ENCODE peak calls at places on chromosomes 2 and 18, in four cellular contexts. F, T, K and E are unnamed samples.

GRCh38 chr2:71481111-71481510 is 27.8 kb downstream of the DYSF start:
- DNase-seq in F (no peak), T (no peak), K (no peak), E (no peak)

GRCh38 chr2:30796723-30797122 is 10.5 kb downstream of the CAPN13 start:
- DNase-seq in F (no peak), T (no peak), K (no peak), E (no peak)

GRCh38 chr2:217729426-217730058 is 273.3 kb downstream of the TNS1 start:
- DNase-seq in F (no peak), T (no peak), K (peak), E (no peak)

GRCh38 chr2:219124379-219125110 is 36.1 kb downstream of the NHEJ1 start:
- DNase-seq in F (no peak), T (no peak), K (no peak), E (no peak)

GRCh38 chr18:41324934-41325333 is 630.1 kb upstream of the PIK3C3 start:
- DNase-seq in F (no peak), T (no peak), K (no peak), E (no peak)

GRCh38 chr18:44320619-44321460 is 359.8 kb upstream of the SETBP1 start:
- DNase-seq in F (no peak), T (no peak), K (no peak), E (no peak)

GRCh38 chr2:71756280-71756906 is 303.0 kb downstream of the DYSF start:
- DNase-seq in F (no peak), T (no peak), K (no peak), E (no peak)

GRCh38 chr2:215626812-215627281 is 191.0 kb upstream of the FN1 start:
- DNase-seq in F (no peak), T (no peak), K (no peak), E (peak)

GRCh38 chr2:127358971-127359370 is 28.8 kb downstream of the MAP3K2 start:
- DNase-seq in F (no peak), T (no peak), K (no peak), E (no peak)

GRCh38 chr2:105324732-105325131 is 4.8 kb downstream of the TGFBRAP1 start:
- DNase-seq in F (no peak), T (no peak), K (no peak), E (peak)

GRCh38 chr2:3344897-3345296 is 32.7 kb downstream of the EIPR1 start:
- DNase-seq in F (no peak), T (no peak), K (no peak), E (no peak)

GRCh38 chr2:158179660-158180059 is 78.0 kb downstream of the UPP2 start:
- DNase-seq in F (no peak), T (no peak), K (no peak), E (no peak)

GRCh38 chr2:36780231-36780808 is 83.8 kb downstream of the VIT start:
- DNase-seq in F (no peak), T (peak), K (no peak), E (peak)

GRCh38 chr2:202034249-202035088 is 814 bp downstream of the FZD7 start:
- DNase-seq in F (no peak), T (peak), K (peak), E (peak)

GRCh38 chr2:118670868-118671267 is 176.6 kb downstream of the EN1 start:
- DNase-seq in F (no peak), T (no peak), K (no peak), E (no peak)

GRCh38 chr18:3029215-3029972 is 16.4 kb upstream of the LPIN2 start:
- DNase-seq in F (no peak), T (no peak), K (no peak), E (peak)

GRCh38 chr2:241391892-241392665 is 36.0 kb downstream of the FARP2 start:
- DNase-seq in F (no peak), T (no peak), K (no peak), E (peak)

GRCh38 chr2:30261695-30262211 is 30.4 kb downstream of the LBH start:
- DNase-seq in F (no peak), T (no peak), K (no peak), E (no peak)

GRCh38 chr2:200396726-200397348 is 90.3 kb downstream of the SPATS2L start:
- DNase-seq in F (no peak), T (no peak), K (no peak), E (no peak)

GRCh38 chr2:185782223-185782769 is 43.7 kb downstream of the FSIP2 start:
- DNase-seq in F (no peak), T (no peak), K (no peak), E (no peak)

GRCh38 chr2:96977631-96978195 is 8.7 kb downstream of the FAM178B start:
- DNase-seq in F (peak), T (peak), K (no peak), E (no peak)

GRCh38 chr2:12612646-12613045 is 104.1 kb upstream of the TRIB2 start:
- DNase-seq in F (no peak), T (no peak), K (no peak), E (no peak)

GRCh38 chr2:203690110-203691047 is 16.1 kb upstream of the CD28 start:
- DNase-seq in F (no peak), T (no peak), K (no peak), E (no peak)

GRCh38 chr2:62660087-62660486 is 45.4 kb upstream of the EHBP1 start:
- DNase-seq in F (no peak), T (no peak), K (no peak), E (no peak)

GRCh38 chr2:234373791-234374508 is 122.9 kb downstream of the ARL4C start:
- DNase-seq in F (no peak), T (no peak), K (no peak), E (no peak)

GRCh38 chr2:206969192-206969591 is 29.9 kb downstream of the CPO start:
- DNase-seq in F (no peak), T (no peak), K (no peak), E (no peak)

GRCh38 chr18:77197073-77197472 is 52.6 kb upstream of the GALR1 start:
- DNase-seq in F (no peak), T (no peak), K (no peak), E (no peak)

GRCh38 chr2:10900216-10901109 is 11.3 kb upstream of the KCNF1 start:
- DNase-seq in F (no peak), T (peak), K (no peak), E (no peak)

GRCh38 chr2:201470821-201471731 is 19.5 kb downstream of the STRADB start:
- DNase-seq in F (no peak), T (no peak), K (peak), E (no peak)

GRCh38 chr18:58535340-58536186 is 93.3 kb downstream of the ALPK2 start:
- DNase-seq in F (no peak), T (no peak), K (no peak), E (no peak)
- H3K27ac ChIP-seq in F (no peak), T (peak), K (no peak), E (no peak)

GRCh38 chr2:102106133-102106556 is 36.4 kb upstream of the IL1R1 start:
- DNase-seq in F (no peak), T (peak), K (no peak), E (no peak)
- H3K27ac ChIP-seq in F (no peak), T (peak), K (no peak), E (no peak)

GRCh38 chr2:226431301-226431955 is 368.2 kb downstream of the IRS1 start:
- DNase-seq in F (no peak), T (no peak), K (no peak), E (no peak)

GRCh38 chr2:226429476-226429875 is 370.1 kb downstream of the IRS1 start:
- DNase-seq in F (no peak), T (no peak), K (no peak), E (no peak)

GRCh38 chr2:226426292-226426736 is 373.3 kb downstream of the IRS1 start:
- DNase-seq in F (no peak), T (no peak), K (no peak), E (peak)

GRCh38 chr2:226424971-226425370 is 374.6 kb downstream of the IRS1 start:
- DNase-seq in F (no peak), T (no peak), K (no peak), E (peak)

DNA sequence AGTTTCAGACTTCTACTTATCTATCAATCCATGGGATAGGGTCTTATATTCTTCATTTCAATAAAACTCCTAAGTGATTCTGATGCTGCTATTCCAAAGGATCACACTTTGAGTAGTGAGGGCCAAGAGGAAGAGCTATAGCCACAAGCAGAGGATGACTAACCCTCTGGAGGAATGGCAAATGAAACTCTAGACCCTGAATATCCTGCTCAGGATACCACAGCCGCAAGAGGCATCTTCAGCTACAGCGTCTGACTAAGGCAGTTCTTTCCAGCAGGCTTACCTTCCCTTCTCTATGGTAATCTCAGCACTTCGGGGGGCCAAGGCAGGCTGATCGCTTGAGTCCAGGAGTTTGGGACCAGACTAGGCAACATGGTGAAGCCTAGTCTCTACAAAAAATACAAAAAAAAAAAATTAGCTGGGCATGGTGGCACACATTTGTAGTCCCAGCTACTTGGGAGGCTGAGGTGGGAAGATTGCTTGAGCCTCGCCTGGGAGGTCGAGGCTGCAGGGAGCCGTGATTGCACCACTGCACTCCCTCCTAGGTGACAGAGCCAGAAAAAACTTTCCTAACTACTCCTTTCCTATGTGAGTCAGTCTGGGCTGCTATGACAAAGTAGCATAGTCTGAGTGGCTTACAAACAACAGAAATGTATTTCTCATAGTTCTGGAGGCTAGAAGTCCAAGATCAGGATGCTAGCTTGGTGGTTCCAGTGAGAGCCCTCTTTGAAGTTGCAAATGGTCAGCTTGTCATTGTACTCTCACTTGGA is 371.9 kb downstream of the IRS1 start:
- DNase-seq in F (no peak), T (peak), K (no peak), E (peak)
- H3K27ac ChIP-seq in F (no peak), T (peak), K (no peak), E (peak)

GRCh38 chr2:68834737-68835136 is 36.5 kb downstream of the BMP10 start:
- DNase-seq in F (no peak), T (no peak), K (no peak), E (no peak)

GRCh38 chr2:68829764-68830163 is 41.4 kb downstream of the BMP10 start:
- DNase-seq in F (no peak), T (no peak), K (no peak), E (no peak)

GRCh38 chr2:68833162-68833561 is 38.0 kb downstream of the BMP10 start:
- DNase-seq in F (no peak), T (no peak), K (no peak), E (no peak)

GRCh38 chr2:68831688-68832087 is 39.5 kb downstream of the BMP10 start:
- DNase-seq in F (no peak), T (no peak), K (no peak), E (no peak)

DNA sequence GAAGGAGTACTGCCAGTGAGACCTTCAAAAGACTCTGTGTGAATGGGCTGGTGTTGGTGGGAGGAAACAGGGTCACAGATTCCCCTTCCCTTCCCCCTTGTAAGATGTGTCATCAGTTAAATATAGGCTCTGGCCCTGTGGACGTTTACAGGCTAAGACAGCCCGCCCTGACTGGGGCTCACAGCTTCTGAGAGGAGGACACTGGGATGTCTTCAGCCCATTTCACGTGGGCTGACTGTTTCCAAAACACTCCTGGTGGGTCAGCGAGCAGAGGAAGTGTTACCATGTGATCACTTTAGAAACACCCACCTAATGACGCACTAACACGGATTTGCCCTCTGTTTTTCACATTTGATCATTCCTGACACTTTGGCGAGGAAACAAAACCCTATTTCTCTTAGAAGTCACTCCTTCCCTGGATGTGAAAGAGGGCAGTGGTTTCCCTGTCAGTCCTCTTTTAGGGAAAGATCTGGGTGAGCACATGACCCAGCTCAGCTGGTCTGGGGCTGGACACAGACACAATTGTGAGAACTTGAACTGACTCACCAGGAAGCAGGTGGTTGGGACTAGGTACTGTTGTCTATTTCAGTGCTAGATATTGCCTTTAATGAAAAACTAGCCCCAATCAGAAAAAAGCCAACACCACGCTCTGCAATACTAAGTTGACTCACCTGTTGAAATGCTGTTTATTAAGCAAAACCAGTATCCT is 38.9 kb downstream of the BMP10 start:
- DNase-seq in F (no peak), T (no peak), K (peak), E (peak)
- H3K27ac ChIP-seq in F (peak), T (peak), K (peak), E (peak)

GRCh38 chr2:69643602-69644505 is at the start of gene AAK1:
- DNase-seq in F (peak), T (peak), K (peak), E (peak)
- H3K27ac ChIP-seq in F (peak), T (peak), K (peak), E (peak)

GRCh38 chr18:12820526-12820925 is 63.5 kb downstream of the PTPN2 start:
- DNase-seq in F (no peak), T (no peak), K (no peak), E (no peak)

GRCh38 chr18:12823892-12824291 is 60.1 kb downstream of the PTPN2 start:
- DNase-seq in F (no peak), T (no peak), K (no peak), E (no peak)

GRCh38 chr18:12819822-12820221 is 64.2 kb downstream of the PTPN2 start:
- DNase-seq in F (no peak), T (no peak), K (no peak), E (no peak)

GRCh38 chr18:12819330-12819729 is 64.7 kb downstream of the PTPN2 start:
- DNase-seq in F (no peak), T (no peak), K (no peak), E (no peak)

GRCh38 chr18:12821408-12821807 is 62.6 kb downstream of the PTPN2 start:
- DNase-seq in F (no peak), T (no peak), K (no peak), E (no peak)
- H3K27ac ChIP-seq in F (no peak), T (no peak), K (no peak), E (no peak)

GRCh38 chr2:228519561-228519960 is 338.1 kb upstream of the SPHKAP start:
- DNase-seq in F (no peak), T (no peak), K (no peak), E (no peak)
- H3K27ac ChIP-seq in F (no peak), T (no peak), K (no peak), E (no peak)

GRCh38 chr2:239530749-239531316 is 130.0 kb upstream of the HDAC4 start:
- DNase-seq in F (no peak), T (no peak), K (no peak), E (no peak)

GRCh38 chr2:239532859-239533258 is 132.0 kb upstream of the HDAC4 start:
- DNase-seq in F (no peak), T (no peak), K (no peak), E (no peak)

GRCh38 chr2:239533917-239534316 is 133.1 kb upstream of the HDAC4 start:
- DNase-seq in F (no peak), T (no peak), K (peak), E (no peak)

GRCh38 chr2:239531456-239532304 is 130.9 kb upstream of the HDAC4 start:
- DNase-seq in F (no peak), T (no peak), K (no peak), E (no peak)

DNA sequence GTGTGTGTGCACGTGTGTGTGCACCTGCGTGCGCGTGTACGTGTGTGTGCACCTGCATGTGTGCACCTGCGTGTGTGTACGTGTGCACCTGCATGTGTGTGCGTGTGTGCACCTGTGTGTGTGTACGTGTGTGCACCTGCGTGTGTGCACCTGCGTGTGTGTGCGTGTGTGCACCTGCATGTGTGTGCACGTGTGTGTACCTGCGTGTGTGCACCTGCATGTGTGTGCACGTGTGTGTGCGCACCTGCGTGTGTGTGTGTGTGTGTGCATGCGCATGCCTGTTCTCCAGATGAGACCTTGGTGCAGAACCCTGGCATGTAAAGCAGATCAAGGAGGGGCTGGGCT is 131.5 kb upstream of the HDAC4 start:
- DNase-seq in F (no peak), T (no peak), K (no peak), E (no peak)
- H3K27ac ChIP-seq in F (no peak), T (no peak), K (no peak), E (no peak)